ENCODE peak calls at places on chromosome 11, in nine cellular contexts. Q is anterior cingulate cortex, Y is omental fat pad, A is right cardiac atrium, V is cardiac muscle cell, K is iPS DF 6.9, W is germinal center, S is mammary epithelial cell, C is occipital lobe. H is an unnamed sample.

GRCh38 chr11:101127348-101127698 is 2.3 kb downstream of the PGR start:
- DNase-seq in K (no peak), Y (no peak), V (no peak), Q (peak), C (no peak), W (peak), A (peak), S (peak), H (peak)

GRCh38 chr11:31214337-31214736 is 155.2 kb downstream of the DCDC1 start:
- DNase-seq in K (no peak), A (no peak), S (no peak), W (no peak), Q (no peak), Y (no peak), V (no peak), C (no peak), H (no peak)

GRCh38 chr11:46159694-46160093 is 38.4 kb upstream of the PHF21A start:
- DNase-seq in V (no peak), A (no peak), Y (no peak), W (no peak), Q (no peak), S (peak), C (no peak), K (no peak), H (no peak)

GRCh38 chr11:133339495-133340140 is 192.7 kb downstream of the OPCML start:
- DNase-seq in K (no peak), W (no peak), C (peak), V (no peak), S (peak), A (no peak), Q (no peak), Y (no peak), H (no peak)

GRCh38 chr11:215581-216037 is 8.1 kb downstream of the RIC8A start:
- DNase-seq in Y (no peak), C (no peak), S (no peak), V (no peak), W (no peak), K (no peak), Q (no peak), A (no peak), H (no peak)

GRCh38 chr11:44030276-44030932 is 17.4 kb upstream of the ACCSL start:
- DNase-seq in V (peak), K (no peak), C (no peak), S (no peak), W (no peak), A (peak), Y (no peak), Q (no peak), H (peak)

GRCh38 chr11:57567210-57567511 is 311 bp downstream of the UBE2L6 start:
- DNase-seq in A (no peak), W (no peak), K (no peak), V (no peak), Q (no peak), S (peak), Y (no peak), C (no peak), H (peak)

GRCh38 chr11:36628765-36629199 is 30.7 kb upstream of the RAG2 start:
- DNase-seq in S (peak), W (no peak), Y (no peak), A (no peak), Q (no peak), C (no peak), K (no peak), V (no peak), H (peak)

GRCh38 chr11:113363996-113364641 is 23.5 kb upstream of the ANKK1 start:
- DNase-seq in C (no peak), Y (no peak), W (no peak), K (no peak), S (no peak), V (no peak), A (no peak), Q (no peak), H (no peak)

GRCh38 chr11:23554002-23554401 is 693.7 kb upstream of the CCDC179 start:
- DNase-seq in V (no peak), K (no peak), S (peak), Q (no peak), Y (no peak), A (no peak), W (no peak), C (no peak), H (no peak)

GRCh38 chr11:114891911-114892310 is 213.6 kb downstream of the NXPE2 start:
- DNase-seq in V (no peak), W (no peak), Y (no peak), K (no peak), Q (no peak), C (no peak), A (no peak), S (no peak), H (no peak)

GRCh38 chr11:122637538-122637937 is 18.0 kb upstream of the UBASH3B start:
- DNase-seq in Q (no peak), S (no peak), K (no peak), A (no peak), C (no peak), V (no peak), W (no peak), Y (no peak), H (no peak)

GRCh38 chr11:122877732-122878131 is 4.8 kb upstream of the JHY start:
- DNase-seq in S (no peak), K (no peak), C (no peak), Y (no peak), A (no peak), W (no peak), V (no peak), Q (no peak), H (no peak)

GRCh38 chr11:1303196-1303821 is 6.1 kb downstream of the TOLLIP start:
- DNase-seq in A (no peak), Y (no peak), Q (no peak), K (no peak), V (no peak), W (no peak), S (peak), C (no peak), H (no peak)

GRCh38 chr11:1881442-1882264 is 10.0 kb downstream of the PRR33 start:
- DNase-seq in V (no peak), W (peak), Y (no peak), K (no peak), A (peak), S (no peak), C (no peak), Q (no peak), H (peak)

GRCh38 chr11:15062631-15063030 is 10.8 kb upstream of the CALCB start:
- DNase-seq in S (peak), K (no peak), V (no peak), W (no peak), A (no peak), Q (no peak), C (no peak), Y (no peak), H (no peak)

GRCh38 chr11:57536947-57537654 is at the start of gene SMTNL1:
- DNase-seq in Q (no peak), V (no peak), C (no peak), A (no peak), W (no peak), Y (no peak), S (no peak), K (no peak), H (no peak)

GRCh38 chr11:122796128-122796717 is 42.1 kb upstream of the CRTAM start:
- DNase-seq in Y (peak), Q (no peak), C (no peak), V (peak), K (peak), W (peak), A (peak), S (no peak), H (no peak)

GRCh38 chr11:35043933-35044332 is 95.0 kb upstream of the CD44 start:
- DNase-seq in W (no peak), C (peak), S (no peak), A (no peak), Q (no peak), V (no peak), Y (no peak), K (no peak), H (no peak)

GRCh38 chr11:67057410-67057757 is 737 bp downstream of the RHOD start:
- DNase-seq in K (no peak), C (no peak), S (peak), Q (no peak), A (no peak), Y (no peak), W (no peak), V (no peak), H (no peak)

GRCh38 chr11:44708523-44709280 is 18.1 kb upstream of the TSPAN18 start:
- DNase-seq in C (no peak), K (no peak), Q (no peak), W (no peak), Y (no peak), A (no peak), V (no peak), S (peak), H (no peak)

GRCh38 chr11:62181097-62181496 is 8.9 kb upstream of the SCGB1D1 start:
- DNase-seq in A (no peak), Y (no peak), S (no peak), C (no peak), W (no peak), V (no peak), K (no peak), Q (no peak), H (no peak)

GRCh38 chr11:118396097-118396501 is 5.3 kb upstream of the ATP5MG start:
- DNase-seq in A (no peak), Q (no peak), K (no peak), C (no peak), Y (no peak), V (no peak), S (no peak), W (no peak), H (no peak)

GRCh38 chr11:44916797-44917196 is 33.9 kb downstream of the TP53I11 start:
- DNase-seq in Y (no peak), A (peak), Q (no peak), W (no peak), V (no peak), K (no peak), C (no peak), S (no peak), H (no peak)

GRCh38 chr11:84524422-84525051 is 1102.6 kb downstream of the DLG2 start:
- DNase-seq in Y (no peak), S (no peak), A (no peak), C (no peak), Q (no peak), W (peak), V (peak), K (no peak), H (peak)

GRCh38 chr11:20355221-20356219 is 8.0 kb upstream of the HTATIP2 start:
- DNase-seq in Q (no peak), V (peak), W (peak), C (no peak), K (peak), Y (no peak), A (no peak), S (peak), H (no peak)

GRCh38 chr11:88175004-88175706 is at the start of gene RAB38:
- DNase-seq in C (no peak), S (peak), Y (peak), Q (peak), K (peak), V (peak), A (peak), W (no peak), H (peak)

GRCh38 chr11:124463990-124464389 is 18.5 kb upstream of the OR8B8 start:
- DNase-seq in S (no peak), Y (no peak), K (no peak), C (no peak), W (no peak), V (no peak), Q (no peak), A (no peak), H (no peak)

GRCh38 chr11:130909650-130910049 is 6.6 kb downstream of the SNX19 start:
- DNase-seq in W (no peak), Y (no peak), A (no peak), S (peak), K (no peak), V (peak), Q (no peak), C (no peak), H (no peak)

GRCh38 chr11:110467556-110467955 is 37.8 kb downstream of the FDX1 start:
- DNase-seq in S (no peak), Y (no peak), W (no peak), K (no peak), Q (no peak), A (no peak), V (no peak), C (no peak), H (no peak)

GRCh38 chr11:2782769-2783168 is 83.0 kb upstream of the KCNQ1OT1 start:
- DNase-seq in Y (no peak), C (no peak), W (no peak), A (no peak), V (no peak), S (no peak), K (no peak), Q (no peak), H (no peak)

GRCh38 chr11:116544721-116545120 is 228.1 kb downstream of the BUD13 start:
- DNase-seq in Y (no peak), W (no peak), V (no peak), K (no peak), Q (no peak), C (no peak), S (no peak), A (no peak), H (no peak)

GRCh38 chr11:2298795-2299747 is 2.6 kb downstream of the C11orf21 start:
- DNase-seq in A (no peak), C (no peak), V (peak), Y (peak), W (no peak), Q (no peak), S (peak), K (peak), H (peak)